ENCODE peak calls at places on chromosome 1, in five cellular contexts. A, U, G, Q and Z are unnamed samples.

GRCh38 chr1:26318338-26319064 is 743 bp downstream of the CD52 start:
- DNase-seq in A (no peak), U (no peak), G (peak; percentile 28), Q (no peak), Z (no peak)

GRCh38 chr1:63902844-63903589 is 129.2 kb downstream of the ROR1 start:
- DNase-seq in U (no peak), Q (peak; percentile 41), G (no peak), A (no peak), Z (no peak)

GRCh38 chr1:162680419-162681126 is 48.3 kb downstream of the DDR2 start:
- DNase-seq in U (no peak), A (no peak), G (no peak), Q (no peak), Z (no peak)

GRCh38 chr1:66275601-66276023 is 258.3 kb upstream of the SGIP1 start:
- DNase-seq in A (no peak), U (no peak), G (peak; percentile 31), Q (peak; percentile 27), Z (no peak)

GRCh38 chr1:156482276-156482675 is 18.3 kb downstream of the MEF2D start:
- DNase-seq in U (no peak), A (no peak), G (no peak), Q (no peak), Z (no peak)

GRCh38 chr1:230186874-230187273 is 119.8 kb downstream of the GALNT2 start:
- DNase-seq in A (no peak), Q (no peak), G (no peak), U (no peak), Z (no peak)

GRCh38 chr1:23759277-23759676 is 16.0 kb downstream of the ELOA start:
- DNase-seq in A (no peak), G (peak; percentile 38), U (no peak), Q (peak; percentile 15), Z (no peak)

GRCh38 chr1:212700892-212701819 is 1.5 kb upstream of the BATF3 start:
- DNase-seq in G (peak; percentile 37), Q (peak; percentile 66), A (peak; percentile 21), U (no peak), Z (no peak)

GRCh38 chr1:14778882-14779594 is 180.6 kb downstream of the KAZN start:
- DNase-seq in U (peak; percentile 34), Q (peak; percentile 34), G (peak; percentile 48), A (peak; percentile 19), Z (no peak)

GRCh38 chr1:39655578-39656268 is 16.2 kb downstream of the NT5C1A start:
- DNase-seq in G (no peak), A (no peak), Q (no peak), U (no peak), Z (no peak)

GRCh38 chr1:215543191-215543606 is 23.9 kb upstream of the KCTD3 start:
- DNase-seq in G (no peak), Q (peak; percentile 87), U (no peak), A (no peak), Z (no peak)

GRCh38 chr1:65993047-65993363 is 200.3 kb downstream of the PDE4B start:
- DNase-seq in U (no peak), Q (peak; percentile 8), G (no peak), A (no peak), Z (no peak)

GRCh38 chr1:47593001-47593568 is 155.2 kb downstream of the FOXD2 start:
- DNase-seq in A (no peak), G (no peak), Q (no peak), U (no peak), Z (no peak)

GRCh38 chr1:227219715-227220292 is 98.5 kb downstream of the CDC42BPA start:
- DNase-seq in G (no peak), A (no peak), U (no peak), Q (no peak), Z (no peak)

GRCh38 chr1:44217809-44218410 is 4.6 kb downstream of the DMAP1 start:
- DNase-seq in U (peak; percentile 48), Q (peak; percentile 75), A (peak; percentile 73), G (peak; percentile 87), Z (peak; percentile 48)

GRCh38 chr1:156474966-156475365 is 25.6 kb downstream of the MEF2D start:
- DNase-seq in A (no peak), Q (no peak), G (no peak), U (no peak), Z (no peak)

GRCh38 chr1:180505732-180506335 is 3.5 kb upstream of the ACBD6 start:
- DNase-seq in Q (no peak), A (no peak), G (no peak), U (no peak), Z (no peak)

GRCh38 chr1:78743626-78744025 is 94.0 kb downstream of the IFI44 start:
- DNase-seq in G (no peak), U (no peak), A (no peak), Q (peak; percentile 55), Z (no peak)

GRCh38 chr1:55062801-55063561 is 23.6 kb downstream of the PCSK9 start:
- DNase-seq in A (no peak), G (no peak), U (no peak), Q (no peak), Z (no peak)

GRCh38 chr1:67211589-67212563 is 45.6 kb downstream of the IL23R start:
- DNase-seq in A (no peak), Q (peak; percentile 46), U (no peak), G (no peak), Z (no peak)

GRCh38 chr1:162035241-162035640 is 11.6 kb upstream of the OLFML2B start:
- DNase-seq in G (no peak), Q (peak; percentile 33), A (no peak), U (peak; percentile 14), Z (no peak)

GRCh38 chr1:28329395-28330153 is 734 bp downstream of the MED18 start:
- DNase-seq in Q (peak; percentile 51), U (no peak), A (no peak), G (no peak), Z (no peak)

GRCh38 chr1:210207597-210208450 is 24.8 kb upstream of the SERTAD4 start:
- DNase-seq in A (no peak), G (no peak), Q (no peak), U (no peak), Z (no peak)

GRCh38 chr1:117646007-117646913 is 40.4 kb downstream of the TENT5C start:
- DNase-seq in A (no peak), U (no peak), G (no peak), Q (peak; percentile 50), Z (no peak)